ENCODE peak calls at places on chromosomes 11 and 22, in eight cellular contexts. One of them, this sample, is unnamed.

GRCh38 chr11:16191852-16192240 is 164.5 kb downstream of the SOX6 start:
- DNase-seq in occipital lobe: no peak
- DNase-seq in cardiac muscle cell: no peak
- DNase-seq in astrocyte of the hippocampus: no peak
- DNase-seq in mucosa of descending colon: no peak
- DNase-seq in AG04450: no peak
- DNase-seq in endothelial cell of umbilical vein: no peak
- DNase-seq in neural crest cell: no peak
- DNase-seq in this sample: no peak

GRCh38 chr22:19105867-19106802 is 16.1 kb downstream of the DGCR2 start:
- DNase-seq in endothelial cell of umbilical vein: no peak
- DNase-seq in cardiac muscle cell: no peak
- DNase-seq in astrocyte of the hippocampus: no peak
- DNase-seq in AG04450: no peak
- DNase-seq in neural crest cell: no peak
- DNase-seq in mucosa of descending colon: no peak
- DNase-seq in occipital lobe: no peak
- DNase-seq in this sample: no peak

GRCh38 chr11:120400564-120401364 is 64.6 kb downstream of the ARHGEF12 start:
- DNase-seq in cardiac muscle cell: no peak
- DNase-seq in endothelial cell of umbilical vein: peak
- DNase-seq in neural crest cell: no peak
- DNase-seq in occipital lobe: no peak
- DNase-seq in mucosa of descending colon: no peak
- DNase-seq in AG04450: peak
- DNase-seq in astrocyte of the hippocampus: peak
- DNase-seq in this sample: peak

GRCh38 chr22:30969532-30970355 is 679 bp downstream of the TUG1 start:
- DNase-seq in astrocyte of the hippocampus: no peak
- DNase-seq in mucosa of descending colon: peak
- DNase-seq in endothelial cell of umbilical vein: peak
- DNase-seq in AG04450: no peak
- DNase-seq in cardiac muscle cell: no peak
- DNase-seq in occipital lobe: peak
- DNase-seq in neural crest cell: no peak
- DNase-seq in this sample: no peak

GRCh38 chr22:50434849-50435700 is 39.8 kb downstream of the SBF1 start:
- DNase-seq in neural crest cell: no peak
- DNase-seq in mucosa of descending colon: no peak
- DNase-seq in AG04450: no peak
- DNase-seq in endothelial cell of umbilical vein: no peak
- DNase-seq in cardiac muscle cell: no peak
- DNase-seq in astrocyte of the hippocampus: no peak
- DNase-seq in occipital lobe: no peak
- DNase-seq in this sample: no peak

GRCh38 chr11:78189851-78190250 is 1.1 kb downstream of the USP35 start:
- DNase-seq in cardiac muscle cell: no peak
- DNase-seq in occipital lobe: no peak
- DNase-seq in endothelial cell of umbilical vein: no peak
- DNase-seq in neural crest cell: no peak
- DNase-seq in mucosa of descending colon: no peak
- DNase-seq in AG04450: no peak
- DNase-seq in astrocyte of the hippocampus: no peak
- DNase-seq in this sample: no peak

GRCh38 chr11:64146036-64146943 is 19.6 kb downstream of the MACROD1 start:
- DNase-seq in mucosa of descending colon: peak
- DNase-seq in endothelial cell of umbilical vein: peak
- DNase-seq in neural crest cell: peak
- DNase-seq in cardiac muscle cell: peak
- DNase-seq in occipital lobe: no peak
- DNase-seq in astrocyte of the hippocampus: peak
- DNase-seq in AG04450: no peak
- DNase-seq in this sample: no peak

GRCh38 chr11:100640071-100640470 is 47.0 kb upstream of the ARHGAP42 start:
- DNase-seq in astrocyte of the hippocampus: no peak
- DNase-seq in cardiac muscle cell: no peak
- DNase-seq in endothelial cell of umbilical vein: no peak
- DNase-seq in AG04450: no peak
- DNase-seq in occipital lobe: no peak
- DNase-seq in neural crest cell: no peak
- DNase-seq in mucosa of descending colon: no peak
- DNase-seq in this sample: no peak

GRCh38 chr11:123100378-123101085 is 38.6 kb upstream of the HSPA8 start:
- DNase-seq in neural crest cell: no peak
- DNase-seq in AG04450: no peak
- DNase-seq in cardiac muscle cell: no peak
- DNase-seq in astrocyte of the hippocampus: peak
- DNase-seq in occipital lobe: peak
- DNase-seq in mucosa of descending colon: no peak
- DNase-seq in endothelial cell of umbilical vein: no peak
- DNase-seq in this sample: no peak

GRCh38 chr11:100735949-100736675 is 49.0 kb downstream of the ARHGAP42 start:
- DNase-seq in mucosa of descending colon: no peak
- DNase-seq in cardiac muscle cell: no peak
- DNase-seq in occipital lobe: no peak
- DNase-seq in AG04450: no peak
- DNase-seq in neural crest cell: no peak
- DNase-seq in astrocyte of the hippocampus: peak
- DNase-seq in endothelial cell of umbilical vein: no peak
- DNase-seq in this sample: no peak

GRCh38 chr22:37758698-37759097 is 49.0 kb upstream of the GCAT start:
- DNase-seq in astrocyte of the hippocampus: no peak
- DNase-seq in mucosa of descending colon: no peak
- DNase-seq in neural crest cell: no peak
- DNase-seq in endothelial cell of umbilical vein: no peak
- DNase-seq in cardiac muscle cell: no peak
- DNase-seq in AG04450: no peak
- DNase-seq in occipital lobe: no peak
- DNase-seq in this sample: no peak

GRCh38 chr11:43950323-43950855 is 8.0 kb downstream of the C11orf96 start:
- DNase-seq in astrocyte of the hippocampus: no peak
- DNase-seq in AG04450: no peak
- DNase-seq in cardiac muscle cell: no peak
- DNase-seq in occipital lobe: no peak
- DNase-seq in mucosa of descending colon: no peak
- DNase-seq in neural crest cell: no peak
- DNase-seq in endothelial cell of umbilical vein: no peak
- DNase-seq in this sample: no peak

GRCh38 chr11:128472128-128473110 is 114.9 kb downstream of the ETS1 start:
- DNase-seq in neural crest cell: no peak
- DNase-seq in AG04450: no peak
- DNase-seq in occipital lobe: no peak
- DNase-seq in cardiac muscle cell: no peak
- DNase-seq in astrocyte of the hippocampus: peak
- DNase-seq in mucosa of descending colon: no peak
- DNase-seq in endothelial cell of umbilical vein: peak
- DNase-seq in this sample: no peak

GRCh38 chr11:18352581-18352980 is 30.2 kb downstream of the GTF2H1 start:
- DNase-seq in mucosa of descending colon: no peak
- DNase-seq in endothelial cell of umbilical vein: no peak
- DNase-seq in astrocyte of the hippocampus: no peak
- DNase-seq in occipital lobe: no peak
- DNase-seq in cardiac muscle cell: no peak
- DNase-seq in AG04450: no peak
- DNase-seq in neural crest cell: no peak
- DNase-seq in this sample: no peak

GRCh38 chr11:57751676-57752253 is at the start of gene BTBD18:
- DNase-seq in AG04450: no peak
- DNase-seq in occipital lobe: no peak
- DNase-seq in endothelial cell of umbilical vein: peak
- DNase-seq in cardiac muscle cell: peak
- DNase-seq in neural crest cell: no peak
- DNase-seq in astrocyte of the hippocampus: peak
- DNase-seq in mucosa of descending colon: no peak
- DNase-seq in this sample: no peak

GRCh38 chr22:23072911-23073491 is 2.7 kb downstream of the GNAZ start:
- DNase-seq in occipital lobe: no peak
- DNase-seq in neural crest cell: no peak
- DNase-seq in astrocyte of the hippocampus: peak
- DNase-seq in mucosa of descending colon: peak
- DNase-seq in AG04450: no peak
- DNase-seq in cardiac muscle cell: no peak
- DNase-seq in endothelial cell of umbilical vein: no peak
- DNase-seq in this sample: no peak

GRCh38 chr11:97419729-97420128 is 1029.9 kb downstream of the JRKL start:
- DNase-seq in neural crest cell: no peak
- DNase-seq in endothelial cell of umbilical vein: no peak
- DNase-seq in cardiac muscle cell: no peak
- DNase-seq in occipital lobe: no peak
- DNase-seq in AG04450: no peak
- DNase-seq in astrocyte of the hippocampus: no peak
- DNase-seq in mucosa of descending colon: no peak
- DNase-seq in this sample: no peak

GRCh38 chr11:2802389-2803185 is 83.0 kb downstream of the CDKN1C start:
- DNase-seq in occipital lobe: no peak
- DNase-seq in mucosa of descending colon: peak
- DNase-seq in cardiac muscle cell: no peak
- DNase-seq in AG04450: no peak
- DNase-seq in endothelial cell of umbilical vein: no peak
- DNase-seq in neural crest cell: no peak
- DNase-seq in astrocyte of the hippocampus: no peak
- DNase-seq in this sample: no peak

GRCh38 chr11:121790435-121790834 is 325.6 kb downstream of the BLID start:
- DNase-seq in endothelial cell of umbilical vein: no peak
- DNase-seq in neural crest cell: no peak
- DNase-seq in cardiac muscle cell: no peak
- DNase-seq in AG04450: no peak
- DNase-seq in astrocyte of the hippocampus: no peak
- DNase-seq in mucosa of descending colon: no peak
- DNase-seq in occipital lobe: no peak
- DNase-seq in this sample: no peak

GRCh38 chr22:41274856-41275255 is 11.1 kb downstream of the RANGAP1 start:
- DNase-seq in cardiac muscle cell: no peak
- DNase-seq in AG04450: no peak
- DNase-seq in occipital lobe: peak
- DNase-seq in neural crest cell: no peak
- DNase-seq in endothelial cell of umbilical vein: no peak
- DNase-seq in mucosa of descending colon: no peak
- DNase-seq in astrocyte of the hippocampus: no peak
- DNase-seq in this sample: no peak

GRCh38 chr11:9109858-9110731 is 18.7 kb upstream of the SCUBE2 start:
- DNase-seq in mucosa of descending colon: no peak
- DNase-seq in AG04450: no peak
- DNase-seq in astrocyte of the hippocampus: no peak
- DNase-seq in endothelial cell of umbilical vein: no peak
- DNase-seq in cardiac muscle cell: no peak
- DNase-seq in neural crest cell: no peak
- DNase-seq in occipital lobe: no peak
- DNase-seq in this sample: no peak

GRCh38 chr11:64606796-64607380 is 15.9 kb downstream of the SLC22A12 start:
- DNase-seq in cardiac muscle cell: no peak
- DNase-seq in neural crest cell: no peak
- DNase-seq in astrocyte of the hippocampus: no peak
- DNase-seq in mucosa of descending colon: no peak
- DNase-seq in endothelial cell of umbilical vein: no peak
- DNase-seq in occipital lobe: no peak
- DNase-seq in AG04450: no peak
- DNase-seq in this sample: no peak

GRCh38 chr11:69040581-69041260 is 8.0 kb upstream of the TPCN2 start:
- DNase-seq in neural crest cell: no peak
- DNase-seq in endothelial cell of umbilical vein: no peak
- DNase-seq in mucosa of descending colon: no peak
- DNase-seq in cardiac muscle cell: no peak
- DNase-seq in AG04450: peak
- DNase-seq in occipital lobe: no peak
- DNase-seq in astrocyte of the hippocampus: peak
- DNase-seq in this sample: peak

GRCh38 chr22:33054276-33054675 is 3.9 kb downstream of the SYN3 start:
- DNase-seq in astrocyte of the hippocampus: no peak
- DNase-seq in occipital lobe: no peak
- DNase-seq in mucosa of descending colon: no peak
- DNase-seq in cardiac muscle cell: no peak
- DNase-seq in AG04450: no peak
- DNase-seq in endothelial cell of umbilical vein: no peak
- DNase-seq in neural crest cell: no peak
- DNase-seq in this sample: no peak

GRCh38 chr11:115676768-115677167 is 172.6 kb upstream of the CADM1 start:
- DNase-seq in AG04450: peak
- DNase-seq in endothelial cell of umbilical vein: no peak
- DNase-seq in occipital lobe: no peak
- DNase-seq in neural crest cell: no peak
- DNase-seq in cardiac muscle cell: no peak
- DNase-seq in astrocyte of the hippocampus: peak
- DNase-seq in mucosa of descending colon: no peak
- DNase-seq in this sample: no peak